ENCODE peak calls at places on chromosomes 4 and X, in seven cellular contexts. One of them, this sample, is unnamed.

GRCh38 chrX:45806410-45807121 is 605.9 kb upstream of the DIPK2B start:
- DNase-seq in PC-3: no peak
- DNase-seq in CD8-positive, alpha-beta memory T cell: peak
- DNase-seq in GM23248: peak
- DNase-seq in right lobe of liver: no peak
- DNase-seq in astrocyte of the spinal cord: peak
- DNase-seq in choroid plexus epithelial cell: peak
- DNase-seq in this sample: peak

GRCh38 chr4:134200811-134201215 is 776 bp downstream of the PABPC4L start:
- DNase-seq in CD8-positive, alpha-beta memory T cell: no peak
- DNase-seq in astrocyte of the spinal cord: no peak
- DNase-seq in choroid plexus epithelial cell: peak
- DNase-seq in GM23248: no peak
- DNase-seq in PC-3: no peak
- DNase-seq in right lobe of liver: no peak
- DNase-seq in this sample: no peak

GRCh38 chr4:10281996-10282395 is 165.4 kb upstream of the WDR1 start:
- DNase-seq in choroid plexus epithelial cell: peak
- DNase-seq in PC-3: no peak
- DNase-seq in right lobe of liver: no peak
- DNase-seq in GM23248: peak
- DNase-seq in astrocyte of the spinal cord: no peak
- DNase-seq in CD8-positive, alpha-beta memory T cell: no peak
- DNase-seq in this sample: peak

GRCh38 chrX:20913760-20914159 is 460.5 kb upstream of the CNKSR2 start:
- DNase-seq in PC-3: peak
- DNase-seq in GM23248: peak
- DNase-seq in right lobe of liver: no peak
- DNase-seq in CD8-positive, alpha-beta memory T cell: no peak
- DNase-seq in astrocyte of the spinal cord: no peak
- DNase-seq in choroid plexus epithelial cell: peak
- DNase-seq in this sample: peak

GRCh38 chr4:11223261-11223660 is 205.4 kb downstream of the HS3ST1 start:
- DNase-seq in astrocyte of the spinal cord: peak
- DNase-seq in choroid plexus epithelial cell: no peak
- DNase-seq in CD8-positive, alpha-beta memory T cell: no peak
- DNase-seq in right lobe of liver: no peak
- DNase-seq in GM23248: no peak
- DNase-seq in PC-3: no peak
- DNase-seq in this sample: no peak

GRCh38 chr4:143513314-143514211 is at the start of gene SMARCA5:
- DNase-seq in choroid plexus epithelial cell: peak
- DNase-seq in CD8-positive, alpha-beta memory T cell: peak
- DNase-seq in PC-3: peak
- DNase-seq in right lobe of liver: peak
- DNase-seq in GM23248: peak
- DNase-seq in astrocyte of the spinal cord: peak
- DNase-seq in this sample: peak

GRCh38 chr4:6008092-6008551 is 10.1 kb downstream of the C4orf50 start:
- DNase-seq in right lobe of liver: no peak
- DNase-seq in astrocyte of the spinal cord: no peak
- DNase-seq in PC-3: no peak
- DNase-seq in CD8-positive, alpha-beta memory T cell: peak
- DNase-seq in GM23248: no peak
- DNase-seq in choroid plexus epithelial cell: no peak
- DNase-seq in this sample: no peak

GRCh38 chrX:39144965-39145364 is 343.7 kb downstream of the MID1IP1 start:
- DNase-seq in PC-3: no peak
- DNase-seq in GM23248: peak
- DNase-seq in right lobe of liver: no peak
- DNase-seq in astrocyte of the spinal cord: no peak
- DNase-seq in choroid plexus epithelial cell: no peak
- DNase-seq in CD8-positive, alpha-beta memory T cell: no peak
- DNase-seq in this sample: no peak

GRCh38 chrX:101407748-101408529 is at the start of the genes GLA and HNRNPH2:
- DNase-seq in astrocyte of the spinal cord: peak
- DNase-seq in choroid plexus epithelial cell: peak
- DNase-seq in right lobe of liver: peak
- DNase-seq in GM23248: peak
- DNase-seq in PC-3: peak
- DNase-seq in CD8-positive, alpha-beta memory T cell: peak
- DNase-seq in this sample: peak

GRCh38 chrX:31546130-31546529 is 474.3 kb upstream of the FTHL17 start:
- DNase-seq in right lobe of liver: no peak
- DNase-seq in astrocyte of the spinal cord: peak
- DNase-seq in CD8-positive, alpha-beta memory T cell: no peak
- DNase-seq in choroid plexus epithelial cell: peak
- DNase-seq in PC-3: no peak
- DNase-seq in GM23248: peak
- DNase-seq in this sample: peak

GRCh38 chr4:40916218-40916555 is 166.4 kb downstream of the NSUN7 start:
- DNase-seq in GM23248: peak
- DNase-seq in astrocyte of the spinal cord: peak
- DNase-seq in choroid plexus epithelial cell: peak
- DNase-seq in CD8-positive, alpha-beta memory T cell: no peak
- DNase-seq in right lobe of liver: no peak
- DNase-seq in PC-3: no peak
- DNase-seq in this sample: peak

DNA sequence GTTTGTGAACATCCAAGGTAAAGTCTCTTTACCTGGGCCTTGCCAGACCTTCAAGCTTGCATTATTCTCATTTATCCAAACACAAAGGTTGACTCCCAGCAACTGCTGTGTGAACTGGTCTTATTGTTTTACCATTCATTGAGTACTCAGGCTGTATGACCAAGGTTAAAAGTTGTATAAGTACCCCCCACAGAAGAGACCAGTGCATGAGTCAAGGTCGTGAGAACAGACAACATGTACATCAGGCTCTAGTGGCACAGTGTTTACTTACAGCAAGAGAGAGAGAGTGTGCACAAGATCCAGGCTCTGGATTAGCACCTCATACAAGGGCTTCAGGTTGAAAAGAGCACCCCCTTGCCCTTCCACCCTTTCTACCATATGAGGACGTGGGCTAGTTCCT is 77.4 kb upstream of the EFNB1 start:
- DNase-seq in PC-3: no peak
- DNase-seq in GM23248: no peak
- DNase-seq in choroid plexus epithelial cell: no peak
- DNase-seq in CD8-positive, alpha-beta memory T cell: no peak
- DNase-seq in astrocyte of the spinal cord: no peak
- DNase-seq in right lobe of liver: no peak
- DNase-seq in this sample: no peak
- H3K4me3 ChIP-seq in PC-3: no peak
- H3K4me3 ChIP-seq in GM23248: no peak
- H3K4me3 ChIP-seq in choroid plexus epithelial cell: no peak
- H3K4me3 ChIP-seq in CD8-positive, alpha-beta memory T cell: no peak
- H3K4me3 ChIP-seq in astrocyte of the spinal cord: no peak
- H3K4me3 ChIP-seq in right lobe of liver: no peak
- H3K4me3 ChIP-seq in this sample: no peak

GRCh38 chrX:15269618-15270521 is at the start of gene ASB9:
- DNase-seq in GM23248: peak
- DNase-seq in choroid plexus epithelial cell: peak
- DNase-seq in CD8-positive, alpha-beta memory T cell: no peak
- DNase-seq in astrocyte of the spinal cord: peak
- DNase-seq in right lobe of liver: peak
- DNase-seq in PC-3: peak
- DNase-seq in this sample: peak
- H3K4me3 ChIP-seq in GM23248: peak
- H3K4me3 ChIP-seq in choroid plexus epithelial cell: peak
- H3K4me3 ChIP-seq in CD8-positive, alpha-beta memory T cell: no peak
- H3K4me3 ChIP-seq in astrocyte of the spinal cord: no peak
- H3K4me3 ChIP-seq in right lobe of liver: no peak
- H3K4me3 ChIP-seq in PC-3: peak
- H3K4me3 ChIP-seq in this sample: peak

DNA sequence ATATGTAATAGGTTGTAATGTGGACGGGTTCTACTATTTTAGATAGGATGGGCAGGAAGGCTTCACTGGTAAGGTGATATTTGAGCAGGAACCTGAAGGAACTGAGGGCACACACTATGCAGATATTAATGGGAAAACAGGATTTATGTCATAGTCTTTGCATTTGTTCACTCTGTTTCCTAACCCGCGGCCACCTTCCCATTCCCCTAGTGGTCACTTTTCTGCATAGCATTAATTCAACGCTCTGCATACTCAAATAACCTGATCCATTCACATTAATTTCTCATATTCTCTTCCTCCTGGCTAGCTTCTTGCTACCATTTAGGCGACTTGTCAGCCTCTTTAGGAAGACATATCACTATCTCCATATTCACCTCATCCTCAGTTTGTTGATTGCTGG is 61.5 kb downstream of the GSPT2 start:
- DNase-seq in PC-3: peak
- DNase-seq in right lobe of liver: no peak
- DNase-seq in astrocyte of the spinal cord: no peak
- DNase-seq in choroid plexus epithelial cell: no peak
- DNase-seq in GM23248: no peak
- DNase-seq in CD8-positive, alpha-beta memory T cell: no peak
- DNase-seq in this sample: no peak
- H3K4me3 ChIP-seq in PC-3: no peak
- H3K4me3 ChIP-seq in right lobe of liver: no peak
- H3K4me3 ChIP-seq in astrocyte of the spinal cord: no peak
- H3K4me3 ChIP-seq in choroid plexus epithelial cell: no peak
- H3K4me3 ChIP-seq in GM23248: no peak
- H3K4me3 ChIP-seq in CD8-positive, alpha-beta memory T cell: no peak
- H3K4me3 ChIP-seq in this sample: no peak

GRCh38 chr4:1720163-1720983 is 750 bp downstream of the TMEM129 start:
- DNase-seq in GM23248: peak
- DNase-seq in choroid plexus epithelial cell: peak
- DNase-seq in PC-3: no peak
- DNase-seq in right lobe of liver: no peak
- DNase-seq in astrocyte of the spinal cord: peak
- DNase-seq in CD8-positive, alpha-beta memory T cell: peak
- DNase-seq in this sample: peak

GRCh38 chr4:1721003-1721665 is at the start of the genes TACC3 and TMEM129:
- DNase-seq in astrocyte of the spinal cord: peak
- DNase-seq in CD8-positive, alpha-beta memory T cell: peak
- DNase-seq in PC-3: peak
- DNase-seq in choroid plexus epithelial cell: peak
- DNase-seq in GM23248: peak
- DNase-seq in right lobe of liver: peak
- DNase-seq in this sample: peak

GRCh38 chr4:1723131-1723801 is 1.9 kb downstream of the TACC3 start:
- DNase-seq in astrocyte of the spinal cord: no peak
- DNase-seq in choroid plexus epithelial cell: no peak
- DNase-seq in GM23248: no peak
- DNase-seq in right lobe of liver: no peak
- DNase-seq in PC-3: no peak
- DNase-seq in CD8-positive, alpha-beta memory T cell: peak
- DNase-seq in this sample: no peak

GRCh38 chr4:1721666-1722550 is 587 bp downstream of the TACC3 start:
- DNase-seq in choroid plexus epithelial cell: no peak
- DNase-seq in right lobe of liver: no peak
- DNase-seq in GM23248: peak
- DNase-seq in astrocyte of the spinal cord: no peak
- DNase-seq in PC-3: no peak
- DNase-seq in CD8-positive, alpha-beta memory T cell: peak
- DNase-seq in this sample: no peak

GRCh38 chr4:1722551-1723071 is 1.3 kb downstream of the TACC3 start:
- DNase-seq in choroid plexus epithelial cell: no peak
- DNase-seq in PC-3: no peak
- DNase-seq in GM23248: no peak
- DNase-seq in CD8-positive, alpha-beta memory T cell: peak
- DNase-seq in astrocyte of the spinal cord: no peak
- DNase-seq in right lobe of liver: no peak
- DNase-seq in this sample: no peak
- H3K4me3 ChIP-seq in choroid plexus epithelial cell: no peak
- H3K4me3 ChIP-seq in PC-3: peak
- H3K4me3 ChIP-seq in GM23248: peak
- H3K4me3 ChIP-seq in CD8-positive, alpha-beta memory T cell: peak
- H3K4me3 ChIP-seq in astrocyte of the spinal cord: peak
- H3K4me3 ChIP-seq in right lobe of liver: peak
- H3K4me3 ChIP-seq in this sample: no peak

GRCh38 chr4:147313114-147313513 is 167.8 kb upstream of the EDNRA start:
- DNase-seq in PC-3: no peak
- DNase-seq in right lobe of liver: no peak
- DNase-seq in GM23248: no peak
- DNase-seq in choroid plexus epithelial cell: peak
- DNase-seq in CD8-positive, alpha-beta memory T cell: no peak
- DNase-seq in astrocyte of the spinal cord: no peak
- DNase-seq in this sample: no peak
- H3K4me3 ChIP-seq in PC-3: no peak
- H3K4me3 ChIP-seq in right lobe of liver: no peak
- H3K4me3 ChIP-seq in GM23248: no peak
- H3K4me3 ChIP-seq in choroid plexus epithelial cell: no peak
- H3K4me3 ChIP-seq in CD8-positive, alpha-beta memory T cell: no peak
- H3K4me3 ChIP-seq in astrocyte of the spinal cord: no peak
- H3K4me3 ChIP-seq in this sample: peak

GRCh38 chr4:26826721-26827120 is 33.9 kb upstream of the STIM2 start:
- DNase-seq in CD8-positive, alpha-beta memory T cell: no peak
- DNase-seq in PC-3: no peak
- DNase-seq in choroid plexus epithelial cell: peak
- DNase-seq in GM23248: no peak
- DNase-seq in right lobe of liver: no peak
- DNase-seq in astrocyte of the spinal cord: peak
- DNase-seq in this sample: no peak
- H3K4me3 ChIP-seq in CD8-positive, alpha-beta memory T cell: no peak
- H3K4me3 ChIP-seq in PC-3: no peak
- H3K4me3 ChIP-seq in choroid plexus epithelial cell: no peak
- H3K4me3 ChIP-seq in GM23248: no peak
- H3K4me3 ChIP-seq in right lobe of liver: no peak
- H3K4me3 ChIP-seq in astrocyte of the spinal cord: no peak
- H3K4me3 ChIP-seq in this sample: no peak

DNA sequence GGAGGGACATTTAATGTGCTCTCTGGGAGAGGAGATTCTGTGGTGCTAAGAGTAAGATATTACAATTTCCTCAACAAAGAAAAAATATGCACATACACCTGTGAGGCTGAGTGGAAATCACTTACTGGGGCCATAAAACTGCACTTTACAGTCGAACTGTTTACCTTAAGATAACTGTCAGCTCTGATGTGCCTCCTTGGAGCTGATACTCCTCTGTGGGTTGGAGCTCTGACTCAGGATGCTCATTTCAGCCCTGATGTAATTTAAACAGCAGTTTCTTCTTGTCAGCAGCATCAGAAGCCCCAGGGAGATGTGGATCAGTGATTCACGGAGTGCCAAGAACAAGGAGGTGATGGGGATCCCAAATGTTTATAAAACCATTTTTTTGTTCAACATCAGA is 241.9 kb upstream of the SFRP2 start:
- DNase-seq in PC-3: no peak
- DNase-seq in choroid plexus epithelial cell: peak
- DNase-seq in CD8-positive, alpha-beta memory T cell: no peak
- DNase-seq in astrocyte of the spinal cord: no peak
- DNase-seq in right lobe of liver: no peak
- DNase-seq in GM23248: peak
- DNase-seq in this sample: peak
- H3K4me3 ChIP-seq in PC-3: no peak
- H3K4me3 ChIP-seq in choroid plexus epithelial cell: no peak
- H3K4me3 ChIP-seq in CD8-positive, alpha-beta memory T cell: no peak
- H3K4me3 ChIP-seq in astrocyte of the spinal cord: no peak
- H3K4me3 ChIP-seq in right lobe of liver: no peak
- H3K4me3 ChIP-seq in GM23248: no peak
- H3K4me3 ChIP-seq in this sample: no peak

This sample was measured in adipocyte.